ENCODE peak calls at places on chromosomes 5 and 9, in four cellular contexts. One of them, this sample, is unnamed.

GRCh38 chr5:163889369-163889768 is 383.9 kb downstream of the MAT2B start:
- DNase-seq in left ventricle myocardium inferior: no peak
- DNase-seq in small intestine: no peak
- DNase-seq in SJSA1: no peak
- DNase-seq in this sample: no peak

GRCh38 chr5:179331591-179331990 is 13.7 kb downstream of the ADAMTS2 start:
- DNase-seq in SJSA1: no peak
- DNase-seq in left ventricle myocardium inferior: no peak
- DNase-seq in small intestine: no peak
- DNase-seq in this sample: no peak

GRCh38 chr9:89746385-89747116 is 141.7 kb downstream of the GADD45G start:
- DNase-seq in left ventricle myocardium inferior: peak
- DNase-seq in SJSA1: no peak
- DNase-seq in small intestine: no peak
- DNase-seq in this sample: peak

GRCh38 chr9:113568481-113569321 is 105.2 kb downstream of the RGS3 start:
- DNase-seq in left ventricle myocardium inferior: no peak
- DNase-seq in small intestine: no peak
- DNase-seq in SJSA1: peak
- DNase-seq in this sample: peak

GRCh38 chr5:173238312-173239232 is 3.6 kb upstream of the NKX2-5 start:
- DNase-seq in SJSA1: no peak
- DNase-seq in left ventricle myocardium inferior: no peak
- DNase-seq in small intestine: no peak
- DNase-seq in this sample: no peak

GRCh38 chr9:89476546-89476945 is 21.4 kb downstream of the SEMA4D start:
- DNase-seq in small intestine: no peak
- DNase-seq in left ventricle myocardium inferior: no peak
- DNase-seq in SJSA1: no peak
- DNase-seq in this sample: no peak

GRCh38 chr9:137642118-137642601 is 23.4 kb downstream of the EHMT1 start:
- DNase-seq in small intestine: no peak
- DNase-seq in SJSA1: no peak
- DNase-seq in left ventricle myocardium inferior: no peak
- DNase-seq in this sample: no peak

GRCh38 chr5:42403236-42403635 is 20.0 kb upstream of the GHR start:
- DNase-seq in left ventricle myocardium inferior: no peak
- DNase-seq in small intestine: no peak
- DNase-seq in SJSA1: no peak
- DNase-seq in this sample: no peak

GRCh38 chr5:118681655-118682054 is 306.7 kb downstream of the DTWD2 start:
- DNase-seq in SJSA1: no peak
- DNase-seq in left ventricle myocardium inferior: no peak
- DNase-seq in small intestine: no peak
- DNase-seq in this sample: no peak

GRCh38 chr5:1727571-1727970 is 72.1 kb downstream of the MRPL36 start:
- DNase-seq in SJSA1: peak
- DNase-seq in small intestine: no peak
- DNase-seq in left ventricle myocardium inferior: no peak
- DNase-seq in this sample: no peak

GRCh38 chr9:108823829-108824228 is 32.0 kb downstream of the ACTL7B start:
- DNase-seq in SJSA1: no peak
- DNase-seq in left ventricle myocardium inferior: no peak
- DNase-seq in small intestine: no peak
- DNase-seq in this sample: no peak

GRCh38 chr5:172443441-172444109 is 10.8 kb downstream of the SH3PXD2B start:
- DNase-seq in left ventricle myocardium inferior: peak
- DNase-seq in SJSA1: peak
- DNase-seq in small intestine: no peak
- DNase-seq in this sample: peak

GRCh38 chr9:124347206-124347967 is 67.9 kb downstream of the PSMB7 start:
- DNase-seq in left ventricle myocardium inferior: peak
- DNase-seq in small intestine: no peak
- DNase-seq in SJSA1: no peak
- DNase-seq in this sample: no peak

GRCh38 chr5:137710086-137710485 is 25.8 kb downstream of the KLHL3 start:
- DNase-seq in small intestine: no peak
- DNase-seq in SJSA1: no peak
- DNase-seq in left ventricle myocardium inferior: no peak
- DNase-seq in this sample: no peak

GRCh38 chr9:112705773-112706427 is 12.0 kb downstream of the INIP start:
- DNase-seq in SJSA1: no peak
- DNase-seq in small intestine: peak
- DNase-seq in left ventricle myocardium inferior: no peak
- DNase-seq in this sample: no peak

DNA sequence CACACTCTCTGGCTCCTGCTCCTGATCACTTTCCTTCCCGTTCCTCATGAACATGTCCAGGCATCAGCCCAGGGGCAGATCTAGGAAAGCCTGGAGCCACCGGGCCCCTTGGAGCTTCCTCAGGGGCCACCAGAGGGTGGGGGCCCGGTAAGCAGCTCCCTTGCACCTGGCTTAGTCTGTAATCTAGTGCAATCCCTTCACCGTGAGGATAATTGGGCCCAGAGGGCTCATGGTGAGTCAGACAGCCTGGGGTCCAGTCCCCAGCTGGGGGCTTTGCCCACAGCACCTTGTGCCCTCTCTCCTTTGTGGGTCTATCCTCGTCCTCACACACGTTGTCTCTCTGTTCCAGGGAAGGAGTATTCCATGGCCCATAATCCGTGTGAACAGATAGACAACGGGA is 10.4 kb upstream of the ALDH1B1 start:
- DNase-seq in left ventricle myocardium inferior: no peak
- DNase-seq in small intestine: no peak
- DNase-seq in SJSA1: no peak
- DNase-seq in this sample: peak
- H3K27ac ChIP-seq in left ventricle myocardium inferior: no peak
- H3K27ac ChIP-seq in small intestine: no peak
- H3K27ac ChIP-seq in SJSA1: no peak
- H3K27ac ChIP-seq in this sample: peak

DNA sequence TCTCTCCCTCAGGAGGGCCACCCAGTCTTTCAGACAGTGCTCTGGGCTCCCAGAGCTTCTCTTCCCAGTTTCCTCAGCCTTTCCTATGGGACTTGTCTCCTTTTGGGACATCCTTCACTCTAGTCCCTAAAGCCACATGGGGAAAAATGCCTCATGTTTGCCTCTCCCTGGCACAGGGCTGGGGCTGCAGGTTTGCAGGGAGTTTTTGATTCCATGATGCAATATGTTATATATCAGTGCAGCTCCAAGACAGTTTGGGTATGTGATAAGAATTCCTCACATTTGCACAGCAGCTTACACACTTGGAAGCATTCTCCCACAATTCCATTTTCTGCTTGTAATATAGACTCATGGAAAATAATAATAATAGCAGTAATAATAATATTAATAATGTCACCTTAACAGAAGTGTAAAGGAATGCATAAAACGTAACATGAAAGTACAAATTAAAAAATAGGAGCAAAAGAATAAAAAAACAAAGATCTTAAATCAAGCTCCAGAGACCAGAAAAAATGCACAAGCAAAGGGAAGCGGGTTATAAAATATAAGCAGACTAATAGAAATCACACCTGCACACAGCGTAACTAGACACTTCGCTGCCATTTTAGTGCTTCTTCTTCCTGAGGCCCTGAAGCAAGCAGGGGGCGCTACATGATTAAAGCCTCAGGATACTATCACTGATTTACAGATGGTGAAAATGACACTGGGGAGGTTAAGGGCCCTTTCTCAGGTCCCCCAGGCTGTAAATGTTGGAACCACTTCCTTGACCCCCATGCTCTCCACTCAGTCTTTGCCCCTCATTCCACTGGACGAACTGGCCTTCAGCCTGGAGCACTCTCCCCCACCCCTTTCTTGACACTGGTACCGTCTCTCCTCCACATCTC is 70.0 kb upstream of the IL17B start:
- DNase-seq in small intestine: peak
- DNase-seq in left ventricle myocardium inferior: no peak
- DNase-seq in SJSA1: no peak
- DNase-seq in this sample: no peak
- H3K27ac ChIP-seq in small intestine: no peak
- H3K27ac ChIP-seq in left ventricle myocardium inferior: peak
- H3K27ac ChIP-seq in SJSA1: no peak
- H3K27ac ChIP-seq in this sample: no peak

GRCh38 chr9:134730761-134731496 is 89.3 kb downstream of the COL5A1 start:
- DNase-seq in SJSA1: no peak
- DNase-seq in left ventricle myocardium inferior: no peak
- DNase-seq in small intestine: no peak
- DNase-seq in this sample: no peak

GRCh38 chr9:134730011-134730760 is 88.6 kb downstream of the COL5A1 start:
- DNase-seq in small intestine: no peak
- DNase-seq in left ventricle myocardium inferior: peak
- DNase-seq in SJSA1: no peak
- DNase-seq in this sample: no peak

GRCh38 chr9:134733480-134734232 is 92.1 kb downstream of the COL5A1 start:
- DNase-seq in SJSA1: no peak
- DNase-seq in left ventricle myocardium inferior: no peak
- DNase-seq in small intestine: no peak
- DNase-seq in this sample: peak

GRCh38 chr9:134732392-134733110 is 90.9 kb downstream of the COL5A1 start:
- DNase-seq in small intestine: no peak
- DNase-seq in left ventricle myocardium inferior: no peak
- DNase-seq in SJSA1: no peak
- DNase-seq in this sample: no peak

DNA sequence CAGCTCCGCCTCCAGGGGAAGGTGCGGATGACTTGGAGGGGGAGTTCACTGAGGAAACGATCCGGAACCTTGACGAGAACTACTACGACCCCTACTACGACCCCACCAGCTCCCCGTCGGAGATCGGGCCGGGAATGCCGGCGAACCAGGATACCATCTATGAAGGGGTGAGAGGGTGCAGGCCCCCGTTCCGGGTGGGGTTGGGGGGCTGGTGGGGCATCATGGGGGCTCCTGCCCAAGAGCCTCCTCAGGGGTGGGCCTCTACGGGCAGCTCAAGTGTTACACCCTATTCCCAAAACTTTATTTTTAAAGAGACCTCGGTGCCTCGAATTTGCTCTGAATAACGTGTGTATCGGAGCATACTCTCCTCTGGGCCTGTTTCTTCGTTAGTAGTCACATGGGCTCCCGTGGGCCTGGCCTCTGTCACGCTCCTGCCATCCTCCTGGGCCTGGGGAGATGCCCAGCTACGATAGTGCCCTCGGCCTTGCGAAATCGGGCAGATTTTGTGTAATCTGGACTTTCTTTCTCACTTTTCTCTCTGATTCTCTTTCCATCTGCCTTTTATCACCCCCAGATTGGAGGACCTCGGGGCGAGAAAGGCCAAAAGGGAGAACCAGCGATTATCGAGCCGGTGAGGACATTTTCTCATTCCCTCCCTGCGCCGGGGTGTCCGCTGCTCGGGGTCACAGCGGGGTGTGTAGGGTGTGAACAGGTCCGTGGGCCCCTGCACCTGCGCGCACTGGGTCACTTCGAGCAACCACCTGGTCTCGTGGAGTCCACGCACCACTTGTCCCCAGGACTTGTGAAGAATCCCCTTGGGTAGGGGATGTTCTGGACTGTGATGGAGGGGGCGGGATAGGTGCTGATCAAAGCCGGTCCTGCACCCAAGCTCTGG is 90.1 kb downstream of the COL5A1 start:
- DNase-seq in SJSA1: no peak
- DNase-seq in small intestine: no peak
- DNase-seq in left ventricle myocardium inferior: no peak
- DNase-seq in this sample: no peak
- H3K27ac ChIP-seq in SJSA1: no peak
- H3K27ac ChIP-seq in small intestine: no peak
- H3K27ac ChIP-seq in left ventricle myocardium inferior: peak
- H3K27ac ChIP-seq in this sample: no peak

DNA sequence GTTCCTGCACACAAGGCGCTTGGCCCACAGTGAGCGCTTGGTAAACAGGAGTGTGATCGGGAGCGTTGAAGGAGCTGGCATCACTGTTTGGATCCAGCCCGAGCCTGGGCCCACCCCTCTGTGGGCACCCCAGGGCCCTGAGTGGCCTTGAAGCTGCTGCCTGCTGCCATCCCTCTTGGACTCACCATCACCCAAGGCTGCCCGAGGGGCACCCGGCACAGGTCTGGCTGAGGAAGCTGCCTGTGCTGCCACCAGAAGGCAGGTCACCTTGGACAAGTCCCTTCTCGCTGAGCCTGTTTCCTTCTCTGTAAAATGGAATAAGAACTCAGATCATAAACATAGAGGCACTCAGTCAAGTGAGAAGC is 53.6 kb downstream of the LRSAM1 start:
- DNase-seq in small intestine: no peak
- DNase-seq in left ventricle myocardium inferior: no peak
- DNase-seq in SJSA1: no peak
- DNase-seq in this sample: no peak
- H3K27ac ChIP-seq in small intestine: no peak
- H3K27ac ChIP-seq in left ventricle myocardium inferior: no peak
- H3K27ac ChIP-seq in SJSA1: peak
- H3K27ac ChIP-seq in this sample: no peak

DNA sequence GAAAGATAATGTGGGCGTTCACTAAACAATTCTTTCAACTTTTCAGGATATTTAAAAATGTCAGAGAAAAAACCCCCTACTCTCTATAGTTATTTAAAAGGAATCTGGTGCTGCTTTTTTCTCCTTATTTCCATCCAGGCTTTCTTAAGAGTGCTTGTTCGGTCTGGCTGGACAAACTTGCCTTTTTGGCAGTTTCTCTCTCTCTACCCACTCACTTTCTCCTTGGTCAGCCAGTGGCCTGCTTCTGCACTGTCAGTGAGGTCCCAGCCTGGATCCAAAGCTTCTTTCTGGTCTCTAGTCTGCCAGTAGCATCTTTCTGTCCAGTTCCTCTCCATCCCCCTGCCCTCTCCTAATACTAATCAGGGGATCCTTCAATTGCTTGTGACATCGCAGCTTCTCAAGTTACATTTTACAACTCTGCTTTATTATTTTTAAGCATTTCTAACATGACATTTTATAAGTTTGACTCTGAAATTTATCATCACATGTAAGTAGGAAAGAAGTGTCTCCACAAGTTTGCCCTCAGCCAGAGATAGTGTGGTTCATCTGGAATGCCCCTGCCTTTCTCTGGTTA is 50.4 kb downstream of the PIK3R1 start:
- DNase-seq in SJSA1: no peak
- DNase-seq in small intestine: no peak
- DNase-seq in left ventricle myocardium inferior: no peak
- DNase-seq in this sample: no peak
- H3K27ac ChIP-seq in SJSA1: no peak
- H3K27ac ChIP-seq in small intestine: no peak
- H3K27ac ChIP-seq in left ventricle myocardium inferior: peak
- H3K27ac ChIP-seq in this sample: no peak

GRCh38 chr5:9483251-9483650 is 62.6 kb downstream of the SEMA5A start:
- DNase-seq in small intestine: no peak
- DNase-seq in SJSA1: no peak
- DNase-seq in left ventricle myocardium inferior: no peak
- DNase-seq in this sample: no peak

GRCh38 chr5:9479981-9480380 is 65.9 kb downstream of the SEMA5A start:
- DNase-seq in SJSA1: no peak
- DNase-seq in left ventricle myocardium inferior: no peak
- DNase-seq in small intestine: no peak
- DNase-seq in this sample: no peak

GRCh38 chr5:9480499-9480898 is 65.4 kb downstream of the SEMA5A start:
- DNase-seq in small intestine: no peak
- DNase-seq in SJSA1: no peak
- DNase-seq in left ventricle myocardium inferior: no peak
- DNase-seq in this sample: no peak

GRCh38 chr5:9482381-9482780 is 63.5 kb downstream of the SEMA5A start:
- DNase-seq in small intestine: no peak
- DNase-seq in left ventricle myocardium inferior: no peak
- DNase-seq in SJSA1: no peak
- DNase-seq in this sample: no peak

GRCh38 chr5:9483779-9484178 is 62.1 kb downstream of the SEMA5A start:
- DNase-seq in SJSA1: no peak
- DNase-seq in small intestine: no peak
- DNase-seq in left ventricle myocardium inferior: no peak
- DNase-seq in this sample: no peak
- H3K27ac ChIP-seq in SJSA1: peak
- H3K27ac ChIP-seq in small intestine: no peak
- H3K27ac ChIP-seq in left ventricle myocardium inferior: no peak
- H3K27ac ChIP-seq in this sample: no peak

This sample was measured in SJCRH30.